ENCODE peak calls at places on chromosomes 1 and 21, in ten cellular contexts. L is breast epithelium, B is stomach, I is sigmoid colon, H is spleen, P is GM23338, M is HL-60, E is prostate gland, C is GM12878, G is H1. X is an unnamed sample.

GRCh38 chr1:156870734-156871133 is 10.1 kb downstream of the NTRK1 start:
- DNase-seq in B (no peak), M (no peak), I (no peak), H (no peak), L (no peak), P (no peak), G (no peak), E (no peak), C (no peak), X (no peak)

GRCh38 chr1:176691251-176692228 is 228.6 kb downstream of the PAPPA2 start:
- DNase-seq in P (peak), M (peak), C (peak), I (peak), L (no peak), G (no peak), H (no peak), E (peak), B (no peak), X (peak)

GRCh38 chr1:82284213-82284612 is 483.5 kb downstream of the ADGRL2 start:
- DNase-seq in L (no peak), I (no peak), G (no peak), E (no peak), P (no peak), C (no peak), B (no peak), M (no peak), H (no peak), X (no peak)

GRCh38 chr1:115192200-115192767 is 103.0 kb upstream of the TSPAN2 start:
- DNase-seq in C (no peak), B (no peak), I (no peak), H (no peak), P (no peak), G (no peak), E (no peak), L (no peak), M (no peak), X (no peak)

GRCh38 chr1:39214998-39215873 is 10.7 kb downstream of the MACF1 start:
- DNase-seq in L (no peak), G (peak), E (no peak), B (no peak), I (no peak), P (no peak), M (peak), H (peak), C (peak), X (peak)

GRCh38 chr1:180255538-180256352 is 25.7 kb downstream of the LHX4 start:
- DNase-seq in M (no peak), C (no peak), P (no peak), I (no peak), G (no peak), H (peak), E (no peak), B (no peak), L (no peak), X (no peak)

GRCh38 chr1:84117868-84118267 is 26.2 kb upstream of the PRKACB start:
- DNase-seq in I (no peak), L (no peak), E (no peak), B (no peak), H (no peak), P (peak), C (no peak), M (no peak), G (no peak), X (no peak)

GRCh38 chr1:200172311-200172710 is 144.8 kb downstream of the NR5A2 start:
- DNase-seq in L (no peak), H (no peak), E (no peak), M (no peak), G (no peak), P (no peak), C (no peak), I (no peak), B (no peak), X (no peak)

GRCh38 chr1:167360120-167360519 is 139.4 kb downstream of the POU2F1 start:
- DNase-seq in C (no peak), I (no peak), P (no peak), G (no peak), M (no peak), H (no peak), L (no peak), E (no peak), B (no peak), X (no peak)

GRCh38 chr1:25538165-25538860 is 5.1 kb upstream of the LDLRAP1 start:
- DNase-seq in M (no peak), B (no peak), H (peak), P (no peak), C (no peak), I (no peak), L (no peak), E (no peak), G (no peak), X (no peak)

GRCh38 chr1:3775498-3776230 is 3.1 kb downstream of the SMIM1 start:
- DNase-seq in E (no peak), P (peak), G (no peak), L (no peak), I (no peak), H (peak), M (peak), C (no peak), B (peak), X (peak)
- TF ChIP-seq POLR2AphosphoS5 in E (no peak), P (no peak), G (no peak), L (no peak), I (no peak), H (no peak), M (no peak), C (no peak), B (no peak), X (peak)

DNA sequence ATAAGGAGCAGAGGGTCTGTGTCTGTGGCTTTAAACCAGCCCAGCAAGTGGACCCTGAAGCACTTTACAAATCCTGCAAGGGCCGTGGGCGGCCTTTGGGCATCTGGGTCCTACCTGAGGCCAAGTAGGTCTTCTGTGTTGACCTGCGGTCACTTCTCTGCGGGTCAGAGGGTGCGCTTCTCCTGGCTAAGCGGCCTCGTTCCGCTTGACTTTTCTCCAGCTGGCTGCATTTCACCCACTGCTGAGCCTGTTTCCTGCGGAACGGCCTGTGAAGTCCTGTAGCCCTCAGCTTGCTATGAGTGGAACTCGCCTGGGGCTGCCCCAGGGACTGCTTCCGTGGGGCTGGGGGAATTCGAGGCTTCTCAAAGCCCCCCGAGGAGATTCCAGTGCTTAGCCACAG is 43.3 kb downstream of the SLC37A1 start:
- DNase-seq in M (no peak), E (no peak), G (no peak), C (no peak), I (peak), L (peak), B (no peak), H (peak), P (no peak), X (peak)
- TF ChIP-seq POLR2AphosphoS5 in M (no peak), E (no peak), G (no peak), C (no peak), I (no peak), L (no peak), B (no peak), H (no peak), P (no peak), X (no peak)

GRCh38 chr1:16248603-16249534 is 11.9 kb upstream of the CPLANE2 start:
- DNase-seq in P (no peak), H (no peak), E (peak), I (peak), G (no peak), C (peak), M (peak), L (peak), B (peak), X (peak)

GRCh38 chr1:16249838-16250241 is 12.9 kb upstream of the CPLANE2 start:
- DNase-seq in E (peak), L (no peak), P (no peak), H (no peak), I (peak), B (no peak), G (no peak), M (peak), C (no peak), X (peak)

GRCh38 chr1:16252912-16253311 is 15.9 kb upstream of the CPLANE2 start:
- DNase-seq in H (no peak), G (no peak), L (no peak), M (no peak), I (no peak), C (no peak), B (no peak), P (no peak), E (no peak), X (no peak)

GRCh38 chr1:16251381-16251780 is 14.4 kb upstream of the CPLANE2 start:
- DNase-seq in I (no peak), P (no peak), L (no peak), E (no peak), G (no peak), B (no peak), H (no peak), M (no peak), C (no peak), X (no peak)

GRCh38 chr1:16250547-16251251 is 13.7 kb upstream of the CPLANE2 start:
- DNase-seq in E (no peak), B (no peak), C (no peak), L (no peak), M (no peak), G (no peak), I (no peak), H (no peak), P (no peak), X (no peak)
- TF ChIP-seq POLR2AphosphoS5 in E (no peak), B (peak), C (no peak), L (no peak), M (no peak), G (no peak), I (no peak), H (peak), P (no peak), X (peak)

GRCh38 chr1:201701831-201702230 is 127.1 kb upstream of the IPO9 start:
- DNase-seq in G (no peak), H (no peak), L (no peak), E (no peak), C (no peak), M (no peak), P (no peak), B (no peak), I (no peak), X (no peak)

GRCh38 chr1:201705389-201705788 is 123.6 kb upstream of the IPO9 start:
- DNase-seq in E (no peak), I (peak), P (no peak), M (no peak), L (no peak), C (no peak), B (no peak), H (no peak), G (no peak), X (no peak)

GRCh38 chr1:201704439-201704792 is 124.5 kb upstream of the IPO9 start:
- DNase-seq in L (no peak), H (no peak), C (no peak), G (no peak), B (no peak), E (no peak), M (no peak), P (no peak), I (no peak), X (no peak)

GRCh38 chr1:201702936-201703335 is 126.0 kb upstream of the IPO9 start:
- DNase-seq in H (no peak), C (no peak), P (peak), B (no peak), E (no peak), G (no peak), L (no peak), M (no peak), I (peak), X (no peak)

DNA sequence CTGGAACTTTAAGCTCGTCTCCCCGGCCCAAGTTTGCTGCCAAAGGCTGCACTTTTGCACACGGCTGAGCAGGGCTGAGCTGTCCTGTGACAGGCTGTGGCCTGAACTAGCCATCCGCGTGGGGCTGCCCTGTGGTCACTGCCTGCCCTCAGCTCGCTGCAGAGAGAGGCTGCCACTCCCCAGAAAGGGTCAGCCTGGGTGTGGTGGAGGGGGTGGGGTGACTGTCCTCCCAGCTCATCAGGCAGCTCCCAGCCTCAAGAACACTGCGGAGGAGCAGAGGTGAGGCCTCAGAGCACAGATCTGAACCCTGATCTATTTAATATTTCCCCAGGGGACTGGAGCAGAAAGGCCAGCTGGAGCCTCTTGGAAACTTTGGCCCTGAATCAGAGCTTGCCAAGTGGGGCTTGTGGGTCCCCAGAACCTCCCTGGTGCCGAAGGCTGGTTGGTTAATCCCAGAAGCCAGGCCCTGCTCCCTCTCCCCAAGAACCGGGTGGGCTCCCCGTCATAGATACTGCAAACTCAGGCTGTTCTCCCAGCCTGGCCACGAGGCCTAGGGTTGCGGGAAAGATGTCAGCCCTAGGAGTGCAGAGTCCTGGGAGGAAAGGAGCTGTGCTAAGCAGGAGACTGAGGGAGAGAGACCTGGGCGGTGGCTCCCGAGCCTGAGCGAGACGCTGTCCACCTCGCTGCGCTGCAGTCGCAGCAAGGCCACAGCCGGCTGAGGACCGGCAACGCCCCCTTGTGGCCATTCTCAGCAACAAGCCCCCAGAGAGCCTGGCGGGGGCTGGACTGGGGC is 125.1 kb upstream of the IPO9 start:
- DNase-seq in B (peak), H (peak), E (peak), L (peak), P (peak), C (no peak), I (peak), G (peak), M (peak), X (peak)
- TF ChIP-seq POLR2AphosphoS5 in B (no peak), H (no peak), E (peak), L (peak), P (no peak), C (no peak), I (peak), G (no peak), M (no peak), X (peak)

GRCh38 chr1:1060281-1061000 is 13.7 kb downstream of the RNF223 start:
- DNase-seq in C (no peak), I (no peak), P (no peak), B (no peak), E (no peak), G (no peak), L (no peak), M (no peak), H (no peak), X (no peak)

GRCh38 chr1:1061682-1062363 is 12.3 kb downstream of the RNF223 start:
- DNase-seq in L (no peak), M (no peak), E (no peak), C (no peak), P (no peak), H (no peak), B (no peak), G (no peak), I (no peak), X (no peak)

GRCh38 chr1:1058088-1058905 is 15.8 kb downstream of the RNF223 start:
- DNase-seq in L (no peak), M (no peak), E (no peak), I (no peak), H (no peak), P (no peak), G (no peak), B (no peak), C (no peak), X (no peak)

GRCh38 chr1:1058921-1059493 is 15.1 kb downstream of the RNF223 start:
- DNase-seq in P (peak), E (no peak), C (no peak), G (peak), B (no peak), H (peak), I (no peak), L (no peak), M (no peak), X (no peak)

GRCh38 chr1:1059494-1060280 is 14.4 kb downstream of the RNF223 start:
- DNase-seq in H (peak), I (peak), P (peak), M (peak), B (peak), C (no peak), E (peak), G (peak), L (peak), X (peak)
- TF ChIP-seq POLR2AphosphoS5 in H (no peak), I (no peak), P (no peak), M (no peak), B (no peak), C (no peak), E (no peak), G (no peak), L (no peak), X (no peak)

GRCh38 chr1:26696645-26697440 is 1.0 kb downstream of the ARID1A start:
- DNase-seq in G (no peak), I (peak), H (peak), B (peak), E (no peak), P (no peak), M (peak), L (no peak), C (no peak), X (peak)
- TF ChIP-seq POLR2AphosphoS5 in G (peak), I (no peak), H (peak), B (no peak), E (no peak), P (peak), M (peak), L (no peak), C (peak), X (peak)

DNA sequence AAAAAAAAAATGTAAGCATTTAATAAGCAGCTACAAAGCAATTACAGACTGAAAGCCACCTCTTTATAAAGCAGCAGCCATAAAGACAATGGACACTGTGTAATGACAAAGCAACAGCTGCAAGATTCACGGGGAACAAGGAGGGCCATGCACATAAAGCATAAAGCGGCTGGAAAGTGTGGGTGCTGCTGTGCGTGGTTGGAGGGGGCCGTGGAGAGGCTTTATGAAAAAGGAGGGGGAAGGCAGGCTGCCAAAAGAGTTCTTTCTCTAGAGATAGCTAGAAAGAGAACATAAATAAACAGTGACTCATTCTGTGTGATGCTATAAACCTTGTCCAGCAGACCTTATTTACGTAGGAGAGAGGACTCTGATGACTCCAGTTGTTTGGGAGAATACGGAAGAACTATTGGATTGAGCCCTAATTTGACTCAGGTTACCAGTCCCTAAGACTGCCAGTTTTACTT is 49.3 kb downstream of the ADAMTS1 start:
- DNase-seq in C (no peak), E (peak), H (no peak), P (no peak), G (no peak), I (peak), M (no peak), L (no peak), B (peak), X (peak)
- TF ChIP-seq POLR2AphosphoS5 in C (no peak), E (peak), H (no peak), P (no peak), G (no peak), I (peak), M (no peak), L (peak), B (peak), X (peak)

DNA sequence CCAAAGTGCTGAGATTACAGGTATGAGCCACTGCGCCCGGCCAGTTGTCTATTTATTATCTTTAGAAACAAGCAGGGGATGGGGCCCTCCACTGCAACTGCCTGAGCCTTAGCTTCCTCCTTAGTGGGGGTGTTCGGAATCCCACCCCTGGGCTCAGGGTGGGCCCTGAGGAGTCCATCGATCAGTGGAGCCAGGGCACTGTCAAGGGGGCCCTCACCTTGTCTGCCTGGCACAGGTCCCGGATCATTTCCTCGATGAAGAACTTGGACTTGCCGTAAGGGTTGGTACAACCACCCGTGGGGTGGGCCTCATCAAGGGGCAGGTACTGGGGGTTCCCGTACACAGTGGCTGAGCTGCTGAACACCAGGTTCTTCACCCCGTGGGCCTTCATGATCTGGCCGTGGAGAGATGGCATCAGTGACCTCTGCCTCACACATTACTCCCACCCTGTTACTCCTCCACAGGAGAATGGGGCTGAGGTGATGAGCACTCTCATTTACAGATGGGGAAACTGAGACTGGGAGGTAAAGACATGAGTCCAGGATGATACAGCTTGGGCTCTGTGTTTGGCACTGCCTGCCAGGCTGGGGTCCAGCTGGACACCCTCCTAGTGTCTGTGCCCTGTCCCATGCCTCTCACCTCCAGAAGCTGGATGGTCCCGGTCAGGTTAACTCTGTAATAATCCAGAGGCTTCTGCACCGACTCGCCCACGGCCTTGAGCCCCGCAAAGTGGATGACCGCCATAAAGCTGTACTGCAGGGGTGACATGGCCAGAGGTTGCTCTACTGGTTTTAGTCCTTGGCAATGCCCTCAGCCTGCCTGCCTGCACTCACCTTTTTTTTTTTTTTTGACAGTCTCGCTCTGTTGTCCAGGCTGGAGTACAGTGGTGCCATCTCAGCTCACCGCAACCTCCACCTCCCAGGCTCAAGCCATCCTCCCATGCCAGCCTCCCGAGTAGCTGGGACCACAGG is 2.8 kb downstream of the GALE start:
- DNase-seq in B (peak), L (no peak), G (no peak), P (no peak), H (peak), C (no peak), E (no peak), I (no peak), M (no peak), X (no peak)
- TF ChIP-seq POLR2AphosphoS5 in B (no peak), L (no peak), G (no peak), P (no peak), H (peak), C (no peak), E (peak), I (no peak), M (no peak), X (no peak)